ENCODE peak calls at places on chromosomes 6 and 20, in seven cellular contexts. C is caudate nucleus; L is effector memory CD4-positive, alpha-beta T cell; V is ovary; N is tibial nerve; U is naive thymus-derived CD4-positive, alpha-beta T cell; F is breast epithelium. D is an unnamed sample.

GRCh38 chr6:140353536-140353935 is 979.1 kb upstream of the CITED2 start:
- DNase-seq in N (no peak), L (no peak), U (no peak), F (no peak), C (no peak), V (no peak), D (no peak)

GRCh38 chr6:20441921-20442320 is 40.2 kb downstream of the E2F3 start:
- DNase-seq in U (no peak), L (no peak), N (no peak), C (no peak), V (no peak), F (no peak), D (no peak)

GRCh38 chr6:66336171-66336570 is 629.1 kb upstream of the EYS start:
- DNase-seq in U (no peak), V (no peak), N (no peak), F (no peak), C (no peak), L (no peak), D (no peak)

GRCh38 chr20:37735541-37735940 is 41.7 kb downstream of the CTNNBL1 start:
- DNase-seq in L (no peak), V (no peak), U (no peak), N (no peak), F (no peak), C (no peak), D (no peak)

GRCh38 chr6:134515976-134516375 is 198.1 kb upstream of the SGK1 start:
- DNase-seq in F (no peak), C (no peak), L (no peak), N (no peak), V (no peak), U (no peak), D (no peak)

GRCh38 chr20:571754-572331 is 28.3 kb upstream of the CSNK2A1 start:
- DNase-seq in U (no peak), L (no peak), N (peak), V (peak), C (no peak), F (peak), D (no peak)

GRCh38 chr20:35988910-35989463 is 20.6 kb downstream of the CNBD2 start:
- DNase-seq in L (no peak), N (no peak), U (no peak), V (no peak), C (no peak), F (no peak), D (no peak)

GRCh38 chr6:109059591-109060021 is 35.0 kb downstream of the SESN1 start:
- DNase-seq in U (peak), L (no peak), V (no peak), N (no peak), C (no peak), F (no peak), D (no peak)

GRCh38 chr6:113318553-113318952 is 538.6 kb upstream of the MARCKS start:
- DNase-seq in V (no peak), F (no peak), U (no peak), N (no peak), C (no peak), L (no peak), D (no peak)

GRCh38 chr20:36154696-36155628 is at the start of gene EPB41L1:
- DNase-seq in V (no peak), C (no peak), F (no peak), U (no peak), N (no peak), L (no peak), D (peak)

GRCh38 chr6:402901-403658 is 11.5 kb downstream of the IRF4 start:
- DNase-seq in V (no peak), L (no peak), N (no peak), F (no peak), U (no peak), C (no peak), D (no peak)

GRCh38 chr6:142542704-142543233 is 241.0 kb downstream of the ADGRG6 start:
- DNase-seq in F (no peak), U (no peak), V (peak), L (no peak), N (peak), C (no peak), D (no peak)

GRCh38 chr6:159098636-159099106 is 53.9 kb upstream of the TAGAP start:
- DNase-seq in F (no peak), N (no peak), C (no peak), L (peak), V (no peak), U (peak), D (no peak)

GRCh38 chr20:40955326-40955725 is 73.3 kb upstream of the TOP1 start:
- DNase-seq in U (no peak), L (no peak), N (no peak), V (no peak), C (no peak), F (no peak), D (no peak)

GRCh38 chr20:63833776-63834544 is 2.9 kb upstream of the ZBTB46 start:
- DNase-seq in C (no peak), U (no peak), L (no peak), N (no peak), F (no peak), V (peak), D (no peak)

GRCh38 chr6:1798303-1798964 is 188.7 kb downstream of the FOXC1 start:
- DNase-seq in C (no peak), U (no peak), V (no peak), N (no peak), L (no peak), F (no peak), D (no peak)
- H3K27ac ChIP-seq in C (no peak), U (no peak), V (no peak), N (peak), L (no peak), F (no peak), D (no peak)

GRCh38 chr6:81439417-81439816 is 313.1 kb downstream of the TENT5A start:
- DNase-seq in L (no peak), N (no peak), V (no peak), F (no peak), C (no peak), U (no peak), D (no peak)

DNA sequence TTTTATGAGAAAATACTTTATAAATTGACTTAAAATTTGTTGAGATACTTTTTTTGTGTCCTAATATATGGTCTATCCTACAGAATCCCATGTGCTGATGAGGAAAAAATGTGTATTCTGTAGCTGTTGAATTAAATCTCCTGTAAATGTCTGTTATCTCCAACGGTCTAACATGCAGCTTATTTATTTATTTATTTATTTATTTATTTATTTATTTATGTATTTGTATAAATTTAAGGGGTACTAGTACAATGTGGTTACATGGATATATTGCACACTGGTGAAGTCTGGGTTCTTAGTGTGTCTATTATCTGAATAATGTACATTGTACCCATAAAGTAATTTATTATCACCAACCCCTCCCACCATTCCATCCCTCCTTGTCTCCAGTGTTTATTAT is 315.5 kb downstream of the TENT5A start:
- DNase-seq in N (no peak), C (no peak), V (no peak), F (no peak), L (no peak), U (no peak), D (no peak)
- H3K27ac ChIP-seq in N (no peak), C (no peak), V (no peak), F (no peak), L (no peak), U (no peak), D (no peak)

DNA sequence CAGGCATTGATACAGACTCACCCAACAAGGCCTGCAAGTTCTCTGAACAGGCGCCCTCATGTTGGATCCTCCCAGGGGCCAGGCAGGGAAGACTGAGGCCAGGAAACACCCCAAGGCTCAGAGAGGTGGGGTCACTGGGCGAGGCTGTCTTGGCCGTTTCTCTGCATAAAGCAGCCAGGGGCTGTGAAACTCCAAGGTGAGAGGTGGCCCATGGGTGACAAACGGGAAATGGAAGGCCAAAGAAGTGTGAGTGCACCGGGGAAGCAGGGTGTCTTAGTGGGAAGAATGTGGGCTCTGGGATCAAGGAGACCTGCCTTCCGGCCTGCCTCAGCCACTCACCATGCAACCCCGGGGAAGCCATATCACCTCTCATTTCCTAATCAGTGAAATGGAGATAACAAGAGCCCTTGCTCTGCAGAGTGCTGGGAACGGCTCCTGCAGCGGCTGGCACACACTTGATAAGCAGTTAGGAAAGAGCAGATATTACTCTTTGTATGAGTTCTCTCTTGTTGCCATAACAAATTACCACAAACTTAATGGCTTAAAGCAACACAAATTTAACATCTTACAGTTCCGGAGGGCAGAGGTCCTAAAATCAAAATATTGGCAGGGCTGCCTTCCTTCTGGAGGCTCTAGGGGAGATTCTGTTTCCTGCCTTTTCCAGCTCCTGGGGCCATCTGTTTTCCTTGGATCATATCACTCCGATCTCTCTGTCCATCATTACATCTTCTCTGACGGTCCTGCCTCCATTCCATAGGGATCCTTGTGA is 168.6 kb downstream of the NFATC2 start:
- DNase-seq in F (no peak), N (no peak), U (no peak), L (no peak), C (no peak), V (no peak), D (no peak)
- H3K27ac ChIP-seq in F (no peak), N (peak), U (no peak), L (no peak), C (no peak), V (no peak), D (no peak)

GRCh38 chr6:36927691-36928546 is 26.6 kb upstream of the PI16 start:
- DNase-seq in U (no peak), F (no peak), V (no peak), N (no peak), L (no peak), C (no peak), D (no peak)
- H3K27ac ChIP-seq in U (no peak), F (peak), V (peak), N (no peak), L (no peak), C (no peak), D (peak)

D was measured in substantia nigra.